ENCODE peak calls at places on chromosome 17, in six cellular contexts. One of them, this sample, is unnamed.

GRCh38 chr17:29710891-29711418 is 88.2 kb upstream of the CORO6 start:
- DNase-seq in GM12865: peak
- DNase-seq in Calu3: no peak
- DNase-seq in LNCaP clone FGC: no peak
- DNase-seq in MCF 10A: peak
- DNase-seq in mucosa of descending colon: no peak
- DNase-seq in this sample: no peak

GRCh38 chr17:74126959-74127358 is 76.5 kb upstream of the RPL38 start:
- DNase-seq in MCF 10A: no peak
- DNase-seq in LNCaP clone FGC: no peak
- DNase-seq in Calu3: no peak
- DNase-seq in mucosa of descending colon: no peak
- DNase-seq in GM12865: no peak
- DNase-seq in this sample: no peak

GRCh38 chr17:74491645-74492044 is 25.2 kb downstream of the CD300A start:
- DNase-seq in MCF 10A: no peak
- DNase-seq in LNCaP clone FGC: no peak
- DNase-seq in Calu3: no peak
- DNase-seq in mucosa of descending colon: no peak
- DNase-seq in GM12865: no peak
- DNase-seq in this sample: no peak

GRCh38 chr17:11705111-11705510 is 106.8 kb downstream of the DNAH9 start:
- DNase-seq in GM12865: peak
- DNase-seq in LNCaP clone FGC: no peak
- DNase-seq in Calu3: peak
- DNase-seq in MCF 10A: no peak
- DNase-seq in mucosa of descending colon: peak
- DNase-seq in this sample: no peak

GRCh38 chr17:376936-377863 is 24.6 kb upstream of the RPH3AL start:
- DNase-seq in Calu3: no peak
- DNase-seq in MCF 10A: no peak
- DNase-seq in LNCaP clone FGC: no peak
- DNase-seq in mucosa of descending colon: no peak
- DNase-seq in GM12865: no peak
- DNase-seq in this sample: no peak

GRCh38 chr17:6786618-6787017 is 10.6 kb downstream of the FBXO39 start:
- DNase-seq in GM12865: no peak
- DNase-seq in LNCaP clone FGC: no peak
- DNase-seq in mucosa of descending colon: no peak
- DNase-seq in MCF 10A: peak
- DNase-seq in Calu3: no peak
- DNase-seq in this sample: peak

GRCh38 chr17:82281502-82282238 is 8.2 kb upstream of the CSNK1D start:
- DNase-seq in mucosa of descending colon: peak
- DNase-seq in GM12865: no peak
- DNase-seq in MCF 10A: peak
- DNase-seq in LNCaP clone FGC: peak
- DNase-seq in Calu3: peak
- DNase-seq in this sample: peak

GRCh38 chr17:40331743-40332641 is 23.0 kb downstream of the RARA start:
- DNase-seq in MCF 10A: peak
- DNase-seq in mucosa of descending colon: peak
- DNase-seq in Calu3: peak
- DNase-seq in GM12865: no peak
- DNase-seq in LNCaP clone FGC: peak
- DNase-seq in this sample: peak

GRCh38 chr17:65402513-65403086 is 158.8 kb downstream of the AXIN2 start:
- DNase-seq in LNCaP clone FGC: no peak
- DNase-seq in GM12865: no peak
- DNase-seq in Calu3: no peak
- DNase-seq in mucosa of descending colon: no peak
- DNase-seq in MCF 10A: no peak
- DNase-seq in this sample: no peak

GRCh38 chr17:10729334-10730193 is at the start of gene TMEM220:
- DNase-seq in mucosa of descending colon: peak
- DNase-seq in Calu3: no peak
- DNase-seq in MCF 10A: no peak
- DNase-seq in GM12865: peak
- DNase-seq in LNCaP clone FGC: no peak
- DNase-seq in this sample: peak

GRCh38 chr17:6587310-6587709 is 31.0 kb upstream of the PITPNM3 start:
- DNase-seq in mucosa of descending colon: no peak
- DNase-seq in LNCaP clone FGC: peak
- DNase-seq in MCF 10A: no peak
- DNase-seq in GM12865: no peak
- DNase-seq in Calu3: no peak
- DNase-seq in this sample: no peak

GRCh38 chr17:81071761-81072741 is 37.1 kb downstream of the BAIAP2 start:
- DNase-seq in LNCaP clone FGC: no peak
- DNase-seq in mucosa of descending colon: no peak
- DNase-seq in GM12865: no peak
- DNase-seq in MCF 10A: peak
- DNase-seq in Calu3: peak
- DNase-seq in this sample: no peak

GRCh38 chr17:34614698-34615097 is 35.3 kb downstream of the TMEM132E start:
- DNase-seq in MCF 10A: no peak
- DNase-seq in mucosa of descending colon: no peak
- DNase-seq in LNCaP clone FGC: no peak
- DNase-seq in GM12865: no peak
- DNase-seq in Calu3: no peak
- DNase-seq in this sample: no peak

GRCh38 chr17:40071720-40072480 is 9.1 kb downstream of the THRA start:
- DNase-seq in MCF 10A: peak
- DNase-seq in GM12865: no peak
- DNase-seq in LNCaP clone FGC: peak
- DNase-seq in mucosa of descending colon: peak
- DNase-seq in Calu3: peak
- DNase-seq in this sample: peak

GRCh38 chr17:7128174-7128573 is 13.6 kb upstream of the ASGR2 start:
- DNase-seq in GM12865: no peak
- DNase-seq in Calu3: no peak
- DNase-seq in MCF 10A: no peak
- DNase-seq in mucosa of descending colon: no peak
- DNase-seq in LNCaP clone FGC: no peak
- DNase-seq in this sample: no peak

GRCh38 chr17:73397856-73398540 is 86.2 kb upstream of the CDC42EP4 start:
- DNase-seq in LNCaP clone FGC: no peak
- DNase-seq in GM12865: no peak
- DNase-seq in MCF 10A: no peak
- DNase-seq in Calu3: no peak
- DNase-seq in mucosa of descending colon: no peak
- DNase-seq in this sample: no peak

GRCh38 chr17:78798695-78799559 is 16.9 kb upstream of the CYTH1 start:
- DNase-seq in LNCaP clone FGC: no peak
- DNase-seq in GM12865: peak
- DNase-seq in mucosa of descending colon: no peak
- DNase-seq in Calu3: no peak
- DNase-seq in MCF 10A: peak
- DNase-seq in this sample: peak

GRCh38 chr17:72270530-72270929 is 149.7 kb downstream of the SOX9 start:
- DNase-seq in LNCaP clone FGC: peak
- DNase-seq in GM12865: no peak
- DNase-seq in mucosa of descending colon: no peak
- DNase-seq in Calu3: no peak
- DNase-seq in MCF 10A: peak
- DNase-seq in this sample: no peak

GRCh38 chr17:79955961-79956735 is 79.5 kb downstream of the TBC1D16 start:
- DNase-seq in MCF 10A: no peak
- DNase-seq in GM12865: no peak
- DNase-seq in LNCaP clone FGC: no peak
- DNase-seq in Calu3: no peak
- DNase-seq in mucosa of descending colon: peak
- DNase-seq in this sample: no peak

GRCh38 chr17:45973099-45973838 is 25.8 kb upstream of the STH start:
- DNase-seq in mucosa of descending colon: peak
- DNase-seq in LNCaP clone FGC: peak
- DNase-seq in MCF 10A: no peak
- DNase-seq in GM12865: no peak
- DNase-seq in Calu3: no peak
- DNase-seq in this sample: no peak

GRCh38 chr17:47733414-47734288 is 615 bp downstream of the TBX21 start:
- DNase-seq in GM12865: no peak
- DNase-seq in Calu3: no peak
- DNase-seq in MCF 10A: no peak
- DNase-seq in LNCaP clone FGC: no peak
- DNase-seq in mucosa of descending colon: no peak
- DNase-seq in this sample: no peak

GRCh38 chr17:59001158-59001814 is 105.4 kb downstream of the TRIM37 start:
- DNase-seq in GM12865: peak
- DNase-seq in mucosa of descending colon: no peak
- DNase-seq in MCF 10A: no peak
- DNase-seq in LNCaP clone FGC: no peak
- DNase-seq in Calu3: peak
- DNase-seq in this sample: peak

GRCh38 chr17:68011199-68011665 is 15.0 kb upstream of the C17orf58 start:
- DNase-seq in Calu3: peak
- DNase-seq in LNCaP clone FGC: no peak
- DNase-seq in mucosa of descending colon: peak
- DNase-seq in GM12865: peak
- DNase-seq in MCF 10A: peak
- DNase-seq in this sample: peak

GRCh38 chr17:74288785-74289184 is 14.8 kb downstream of the DNAI2 start:
- DNase-seq in mucosa of descending colon: no peak
- DNase-seq in LNCaP clone FGC: no peak
- DNase-seq in Calu3: no peak
- DNase-seq in MCF 10A: no peak
- DNase-seq in GM12865: peak
- DNase-seq in this sample: no peak

GRCh38 chr17:74123350-74123749 is 80.1 kb upstream of the RPL38 start:
- DNase-seq in MCF 10A: no peak
- DNase-seq in Calu3: no peak
- DNase-seq in mucosa of descending colon: no peak
- DNase-seq in GM12865: no peak
- DNase-seq in LNCaP clone FGC: no peak
- DNase-seq in this sample: no peak

GRCh38 chr17:63082273-63082861 is 116.3 kb downstream of the TANC2 start:
- DNase-seq in LNCaP clone FGC: peak
- DNase-seq in mucosa of descending colon: no peak
- DNase-seq in GM12865: peak
- DNase-seq in MCF 10A: peak
- DNase-seq in Calu3: no peak
- DNase-seq in this sample: peak
- TF ChIP-seq CTCF in LNCaP clone FGC: peak
- TF ChIP-seq CTCF in mucosa of descending colon: no peak
- TF ChIP-seq CTCF in GM12865: peak
- TF ChIP-seq CTCF in MCF 10A: peak
- TF ChIP-seq CTCF in Calu3: peak
- TF ChIP-seq CTCF in this sample: peak

GRCh38 chr17:21129023-21129681 is 2.4 kb downstream of the DHRS7B start:
- DNase-seq in MCF 10A: peak
- DNase-seq in Calu3: peak
- DNase-seq in GM12865: no peak
- DNase-seq in mucosa of descending colon: no peak
- DNase-seq in LNCaP clone FGC: no peak
- DNase-seq in this sample: peak
- TF ChIP-seq CTCF in MCF 10A: peak
- TF ChIP-seq CTCF in Calu3: no peak
- TF ChIP-seq CTCF in GM12865: peak
- TF ChIP-seq CTCF in mucosa of descending colon: no peak
- TF ChIP-seq CTCF in LNCaP clone FGC: peak
- TF ChIP-seq CTCF in this sample: peak

DNA sequence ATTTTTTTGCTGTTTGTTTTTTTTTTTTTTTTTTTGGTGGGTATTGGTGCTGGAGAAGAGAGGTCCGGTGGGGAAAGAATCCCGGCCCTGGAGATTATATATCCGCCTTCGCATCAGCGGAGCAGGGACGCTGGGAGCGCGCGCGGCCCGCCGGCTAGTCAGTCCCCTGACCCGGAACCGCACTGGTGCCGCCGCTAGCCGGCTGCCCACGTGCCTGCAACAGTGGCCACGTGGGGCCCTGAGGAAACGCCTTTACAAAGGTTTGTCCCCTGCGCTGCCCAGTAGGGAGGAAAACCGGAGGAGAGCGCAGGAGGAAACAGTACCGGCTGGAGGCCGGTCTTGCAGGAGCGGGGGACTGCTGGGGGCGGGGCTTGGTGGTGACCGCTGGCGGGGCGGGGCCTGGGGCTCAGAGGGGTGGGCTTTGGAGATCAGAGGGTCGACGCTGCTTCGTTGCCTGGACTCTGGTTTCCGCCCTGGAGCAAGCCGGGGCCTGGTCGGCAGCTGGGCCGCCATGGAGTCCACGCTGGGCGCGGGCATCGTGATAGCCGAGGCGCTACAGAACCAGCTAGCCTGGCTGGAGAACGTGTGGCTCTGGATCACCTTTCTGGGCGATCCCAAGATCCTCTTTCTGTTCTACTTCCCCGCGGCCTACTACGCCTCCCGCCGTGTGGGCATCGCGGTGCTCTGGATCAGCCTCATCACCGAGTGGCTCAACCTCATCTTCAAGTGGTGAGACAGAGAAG is at the start of gene G6PC3:
- DNase-seq in GM12865: peak
- DNase-seq in LNCaP clone FGC: peak
- DNase-seq in Calu3: peak
- DNase-seq in MCF 10A: peak
- DNase-seq in mucosa of descending colon: peak
- DNase-seq in this sample: peak
- TF ChIP-seq CTCF in GM12865: no peak
- TF ChIP-seq CTCF in LNCaP clone FGC: no peak
- TF ChIP-seq CTCF in Calu3: no peak
- TF ChIP-seq CTCF in MCF 10A: no peak
- TF ChIP-seq CTCF in mucosa of descending colon: no peak
- TF ChIP-seq CTCF in this sample: no peak

DNA sequence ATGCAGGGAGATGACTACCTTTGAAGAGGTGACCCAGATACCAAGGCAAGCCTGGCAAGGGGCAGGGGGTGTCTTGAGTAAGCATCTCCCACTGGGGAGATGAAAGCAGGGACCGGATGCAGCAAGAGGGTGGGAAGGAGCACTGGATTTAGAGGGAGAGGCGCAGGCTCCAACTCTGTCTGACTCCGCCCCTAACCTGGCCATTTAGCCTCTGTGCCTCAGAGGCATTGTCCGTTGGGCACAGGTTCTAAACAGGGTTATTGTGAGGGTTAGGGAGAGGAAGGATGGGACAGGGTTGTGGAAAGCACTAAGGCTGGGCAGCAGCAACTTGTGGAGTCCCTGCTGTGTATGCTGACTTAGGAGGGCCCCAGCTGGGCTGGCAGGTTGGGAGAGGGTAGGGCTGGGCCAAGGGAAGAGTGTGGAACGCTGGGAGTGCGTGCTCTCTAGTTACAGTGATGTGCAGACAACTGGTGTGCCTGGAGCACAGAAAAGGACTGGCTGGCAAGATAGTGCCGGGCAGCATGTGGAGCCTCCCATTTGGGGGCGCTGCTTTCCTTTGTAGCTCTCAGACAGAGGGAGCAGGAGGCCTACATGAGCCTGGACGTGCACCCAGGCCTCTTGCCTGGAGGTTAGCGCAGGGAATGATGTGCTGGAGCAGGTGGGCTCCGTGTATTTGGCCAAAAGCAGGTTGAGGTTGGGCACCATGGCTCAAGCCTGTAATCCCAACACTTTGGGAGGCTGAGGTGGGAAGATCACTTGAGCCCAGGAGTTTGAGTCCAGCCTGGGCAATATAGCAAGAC is 26.2 kb downstream of the TBX2 start:
- DNase-seq in MCF 10A: peak
- DNase-seq in Calu3: no peak
- DNase-seq in LNCaP clone FGC: no peak
- DNase-seq in mucosa of descending colon: peak
- DNase-seq in GM12865: no peak
- DNase-seq in this sample: no peak
- TF ChIP-seq CTCF in MCF 10A: no peak
- TF ChIP-seq CTCF in Calu3: no peak
- TF ChIP-seq CTCF in LNCaP clone FGC: no peak
- TF ChIP-seq CTCF in mucosa of descending colon: no peak
- TF ChIP-seq CTCF in GM12865: no peak
- TF ChIP-seq CTCF in this sample: no peak

This sample was measured in endothelial cell of umbilical vein.